ENCODE peak calls at places on chromosomes 13 and 19, in six cellular contexts. One of them, this sample, is unnamed.

GRCh38 chr13:32499538-32500210 is 38.9 kb downstream of the N4BP2L2 start:
- DNase-seq in K562: peak
- DNase-seq in suprapubic skin: no peak
- DNase-seq in stomach: no peak
- DNase-seq in tibial nerve: no peak
- DNase-seq in ovary: no peak
- DNase-seq in this sample: no peak

GRCh38 chr19:1318678-1319471 is 33.2 kb downstream of the EFNA2 start:
- DNase-seq in K562: no peak
- DNase-seq in suprapubic skin: no peak
- DNase-seq in stomach: no peak
- DNase-seq in tibial nerve: no peak
- DNase-seq in ovary: no peak
- DNase-seq in this sample: no peak

GRCh38 chr19:10699650-10700335 is 1.4 kb upstream of the QTRT1 start:
- DNase-seq in K562: peak
- DNase-seq in suprapubic skin: no peak
- DNase-seq in stomach: peak
- DNase-seq in tibial nerve: no peak
- DNase-seq in ovary: no peak
- DNase-seq in this sample: no peak

GRCh38 chr19:51948979-51949378 is 21.7 kb downstream of the ZNF613 start:
- DNase-seq in K562: no peak
- DNase-seq in suprapubic skin: no peak
- DNase-seq in stomach: no peak
- DNase-seq in tibial nerve: no peak
- DNase-seq in ovary: peak
- DNase-seq in this sample: peak

GRCh38 chr13:33610471-33611015 is 207.4 kb upstream of the RFC3 start:
- DNase-seq in K562: peak
- DNase-seq in suprapubic skin: no peak
- DNase-seq in stomach: no peak
- DNase-seq in tibial nerve: no peak
- DNase-seq in ovary: peak
- DNase-seq in this sample: no peak

GRCh38 chr19:39112338-39112890 is 13.2 kb upstream of the PAK4 start:
- DNase-seq in K562: no peak
- DNase-seq in suprapubic skin: no peak
- DNase-seq in stomach: no peak
- DNase-seq in tibial nerve: no peak
- DNase-seq in ovary: no peak
- DNase-seq in this sample: no peak

GRCh38 chr13:29849071-29849541 is 1.3 kb downstream of the UBL3 start:
- DNase-seq in K562: peak
- DNase-seq in suprapubic skin: no peak
- DNase-seq in stomach: no peak
- DNase-seq in tibial nerve: no peak
- DNase-seq in ovary: no peak
- DNase-seq in this sample: no peak

GRCh38 chr13:79392882-79393563 is 13.0 kb downstream of the RBM26 start:
- DNase-seq in K562: peak
- DNase-seq in suprapubic skin: no peak
- DNase-seq in stomach: no peak
- DNase-seq in tibial nerve: no peak
- DNase-seq in ovary: no peak
- DNase-seq in this sample: no peak

GRCh38 chr19:56477429-56478338 is 539 bp upstream of the ZNF667 start:
- DNase-seq in K562: peak
- DNase-seq in suprapubic skin: peak
- DNase-seq in stomach: peak
- DNase-seq in tibial nerve: peak
- DNase-seq in ovary: peak
- DNase-seq in this sample: peak

GRCh38 chr19:44113784-44114390 is 688 bp downstream of the ZNF225 start:
- DNase-seq in K562: peak
- DNase-seq in suprapubic skin: peak
- DNase-seq in stomach: no peak
- DNase-seq in tibial nerve: no peak
- DNase-seq in ovary: no peak
- DNase-seq in this sample: no peak

GRCh38 chr13:110540871-110541525 is 20.5 kb downstream of the RAB20 start:
- DNase-seq in K562: no peak
- DNase-seq in suprapubic skin: no peak
- DNase-seq in stomach: no peak
- DNase-seq in tibial nerve: no peak
- DNase-seq in ovary: no peak
- DNase-seq in this sample: no peak

GRCh38 chr19:1264801-1265610 is 4.1 kb upstream of the CIRBP start:
- DNase-seq in K562: peak
- DNase-seq in suprapubic skin: peak
- DNase-seq in stomach: peak
- DNase-seq in tibial nerve: no peak
- DNase-seq in ovary: peak
- DNase-seq in this sample: peak

GRCh38 chr13:22883961-22884360 is 296.8 kb upstream of the SGCG start:
- DNase-seq in K562: no peak
- DNase-seq in suprapubic skin: no peak
- DNase-seq in stomach: no peak
- DNase-seq in tibial nerve: no peak
- DNase-seq in ovary: no peak
- DNase-seq in this sample: peak

GRCh38 chr19:35178701-35179100 is 24.2 kb downstream of the FXYD5 start:
- DNase-seq in K562: no peak
- DNase-seq in suprapubic skin: no peak
- DNase-seq in stomach: no peak
- DNase-seq in tibial nerve: no peak
- DNase-seq in ovary: no peak
- DNase-seq in this sample: no peak

GRCh38 chr13:40665061-40665753 is 1.2 kb downstream of the FOXO1 start:
- DNase-seq in K562: peak
- DNase-seq in suprapubic skin: no peak
- DNase-seq in stomach: peak
- DNase-seq in tibial nerve: no peak
- DNase-seq in ovary: peak
- DNase-seq in this sample: peak

GRCh38 chr13:40665754-40666057 is 735 bp downstream of the FOXO1 start:
- DNase-seq in K562: no peak
- DNase-seq in suprapubic skin: no peak
- DNase-seq in stomach: no peak
- DNase-seq in tibial nerve: no peak
- DNase-seq in ovary: no peak
- DNase-seq in this sample: no peak

GRCh38 chr13:40666058-40666904 is at the start of gene FOXO1:
- DNase-seq in K562: peak
- DNase-seq in suprapubic skin: peak
- DNase-seq in stomach: peak
- DNase-seq in tibial nerve: peak
- DNase-seq in ovary: peak
- DNase-seq in this sample: peak

GRCh38 chr13:40662866-40663265 is 3.6 kb downstream of the FOXO1 start:
- DNase-seq in K562: no peak
- DNase-seq in suprapubic skin: no peak
- DNase-seq in stomach: no peak
- DNase-seq in tibial nerve: no peak
- DNase-seq in ovary: no peak
- DNase-seq in this sample: no peak

GRCh38 chr13:40664100-40665060 is 2.1 kb downstream of the FOXO1 start:
- DNase-seq in K562: peak
- DNase-seq in suprapubic skin: peak
- DNase-seq in stomach: peak
- DNase-seq in tibial nerve: peak
- DNase-seq in ovary: peak
- DNase-seq in this sample: peak
- TF ChIP-seq POLR2A in K562: no peak
- TF ChIP-seq POLR2A in suprapubic skin: peak
- TF ChIP-seq POLR2A in stomach: no peak
- TF ChIP-seq POLR2A in tibial nerve: peak
- TF ChIP-seq POLR2A in ovary: no peak
- TF ChIP-seq POLR2A in this sample: no peak

GRCh38 chr19:40597329-40597838 is 3.8 kb upstream of the LTBP4 start:
- DNase-seq in K562: no peak
- DNase-seq in suprapubic skin: no peak
- DNase-seq in stomach: no peak
- DNase-seq in tibial nerve: no peak
- DNase-seq in ovary: no peak
- DNase-seq in this sample: no peak

GRCh38 chr19:40592170-40592569 is 9.0 kb upstream of the LTBP4 start:
- DNase-seq in K562: peak
- DNase-seq in suprapubic skin: no peak
- DNase-seq in stomach: no peak
- DNase-seq in tibial nerve: no peak
- DNase-seq in ovary: no peak
- DNase-seq in this sample: no peak

GRCh38 chr19:40594657-40595077 is 6.5 kb upstream of the LTBP4 start:
- DNase-seq in K562: peak
- DNase-seq in suprapubic skin: no peak
- DNase-seq in stomach: no peak
- DNase-seq in tibial nerve: no peak
- DNase-seq in ovary: no peak
- DNase-seq in this sample: no peak

GRCh38 chr19:40596608-40597328 is 4.4 kb upstream of the LTBP4 start:
- DNase-seq in K562: peak
- DNase-seq in suprapubic skin: no peak
- DNase-seq in stomach: peak
- DNase-seq in tibial nerve: no peak
- DNase-seq in ovary: peak
- DNase-seq in this sample: peak

GRCh38 chr19:40594251-40594650 is 6.9 kb upstream of the LTBP4 start:
- DNase-seq in K562: no peak
- DNase-seq in suprapubic skin: no peak
- DNase-seq in stomach: no peak
- DNase-seq in tibial nerve: no peak
- DNase-seq in ovary: no peak
- DNase-seq in this sample: no peak
- H3K27ac ChIP-seq in K562: no peak
- H3K27ac ChIP-seq in suprapubic skin: no peak
- H3K27ac ChIP-seq in stomach: no peak
- H3K27ac ChIP-seq in tibial nerve: no peak
- H3K27ac ChIP-seq in ovary: no peak
- H3K27ac ChIP-seq in this sample: no peak

GRCh38 chr13:112648966-112649690 is 40.7 kb upstream of the ATP11A start:
- DNase-seq in K562: peak
- DNase-seq in suprapubic skin: no peak
- DNase-seq in stomach: peak
- DNase-seq in tibial nerve: no peak
- DNase-seq in ovary: no peak
- DNase-seq in this sample: peak

GRCh38 chr13:112648101-112648500 is 41.7 kb upstream of the ATP11A start:
- DNase-seq in K562: no peak
- DNase-seq in suprapubic skin: no peak
- DNase-seq in stomach: no peak
- DNase-seq in tibial nerve: no peak
- DNase-seq in ovary: no peak
- DNase-seq in this sample: no peak

GRCh38 chr13:112643759-112644459 is 45.9 kb upstream of the ATP11A start:
- DNase-seq in K562: no peak
- DNase-seq in suprapubic skin: no peak
- DNase-seq in stomach: peak
- DNase-seq in tibial nerve: no peak
- DNase-seq in ovary: no peak
- DNase-seq in this sample: peak

GRCh38 chr13:112645327-112645914 is 44.4 kb upstream of the ATP11A start:
- DNase-seq in K562: no peak
- DNase-seq in suprapubic skin: no peak
- DNase-seq in stomach: no peak
- DNase-seq in tibial nerve: no peak
- DNase-seq in ovary: no peak
- DNase-seq in this sample: peak

DNA sequence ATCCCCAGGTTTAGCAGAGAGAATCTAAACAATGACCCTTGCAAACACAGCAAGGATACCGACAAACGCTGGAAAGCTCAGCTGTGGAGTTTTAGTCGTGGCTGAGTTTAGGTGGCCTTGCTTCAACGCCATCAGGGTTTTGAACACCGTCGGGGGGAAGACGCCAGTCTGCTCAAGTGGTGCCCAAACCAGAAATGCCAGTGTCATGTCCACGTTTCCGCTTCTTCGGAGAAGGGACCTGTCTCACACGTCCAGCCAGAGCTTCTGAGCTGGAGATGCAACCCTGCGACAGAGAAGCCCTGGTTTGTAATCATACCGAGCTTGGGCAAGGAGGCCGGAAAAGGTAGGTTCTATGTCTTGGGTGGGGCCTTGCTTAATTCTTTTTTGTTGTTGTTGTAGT is 42.6 kb upstream of the ATP11A start:
- DNase-seq in K562: no peak
- DNase-seq in suprapubic skin: no peak
- DNase-seq in stomach: no peak
- DNase-seq in tibial nerve: no peak
- DNase-seq in ovary: no peak
- DNase-seq in this sample: no peak
- TF ChIP-seq EP300 in K562: no peak
- TF ChIP-seq EP300 in suprapubic skin: no peak
- TF ChIP-seq EP300 in stomach: no peak
- TF ChIP-seq EP300 in tibial nerve: no peak
- TF ChIP-seq EP300 in ovary: no peak
- TF ChIP-seq EP300 in this sample: no peak

GRCh38 chr13:99339736-99340392 is 32.7 kb upstream of the GPR183 start:
- DNase-seq in K562: peak
- DNase-seq in suprapubic skin: no peak
- DNase-seq in stomach: peak
- DNase-seq in tibial nerve: no peak
- DNase-seq in ovary: no peak
- DNase-seq in this sample: no peak
- TF ChIP-seq POLR2A in K562: no peak
- TF ChIP-seq POLR2A in suprapubic skin: no peak
- TF ChIP-seq POLR2A in stomach: no peak
- TF ChIP-seq POLR2A in tibial nerve: no peak
- TF ChIP-seq POLR2A in ovary: no peak
- TF ChIP-seq POLR2A in this sample: no peak

DNA sequence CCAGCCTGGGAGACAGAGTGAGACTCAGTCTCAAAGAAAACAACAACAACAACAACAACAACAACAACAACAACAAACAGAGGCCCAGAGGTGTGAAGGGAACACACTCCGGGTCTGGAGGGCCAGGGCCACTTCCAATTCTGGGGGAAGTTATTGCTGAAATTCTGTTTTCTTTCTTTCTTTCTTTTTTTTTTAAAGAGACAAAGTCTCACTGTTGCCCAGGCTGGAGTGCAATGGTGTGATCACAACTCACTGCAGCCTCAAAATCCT is 3.5 kb upstream of the CAPS start:
- DNase-seq in K562: no peak
- DNase-seq in suprapubic skin: no peak
- DNase-seq in stomach: no peak
- DNase-seq in tibial nerve: no peak
- DNase-seq in ovary: no peak
- DNase-seq in this sample: no peak
- H3K27ac ChIP-seq in K562: no peak
- H3K27ac ChIP-seq in suprapubic skin: no peak
- H3K27ac ChIP-seq in stomach: no peak
- H3K27ac ChIP-seq in tibial nerve: peak
- H3K27ac ChIP-seq in ovary: no peak
- H3K27ac ChIP-seq in this sample: no peak

DNA sequence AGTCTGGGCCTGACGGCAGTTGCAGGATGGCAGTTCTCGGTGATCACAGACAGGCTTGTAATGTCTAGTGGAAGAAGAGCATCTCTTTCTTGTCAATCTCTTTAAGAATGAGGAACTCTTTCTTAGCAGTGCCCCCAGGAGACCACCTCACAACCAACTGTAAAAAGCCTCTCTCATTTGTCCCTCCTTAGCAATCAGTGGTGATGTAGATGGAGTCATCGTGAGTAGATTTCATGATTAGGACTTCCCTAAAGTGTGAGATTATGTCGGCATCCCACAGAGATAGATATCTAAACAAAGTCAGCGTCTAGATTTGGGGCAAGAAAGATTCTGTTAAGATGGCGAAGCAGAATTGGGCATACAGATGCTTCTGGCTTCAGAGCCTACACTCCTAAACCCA is 5.6 kb upstream of the TNFSF13B start:
- DNase-seq in K562: no peak
- DNase-seq in suprapubic skin: no peak
- DNase-seq in stomach: no peak
- DNase-seq in tibial nerve: no peak
- DNase-seq in ovary: no peak
- DNase-seq in this sample: no peak
- TF ChIP-seq EP300 in K562: no peak
- TF ChIP-seq EP300 in suprapubic skin: no peak
- TF ChIP-seq EP300 in stomach: no peak
- TF ChIP-seq EP300 in tibial nerve: no peak
- TF ChIP-seq EP300 in ovary: no peak
- TF ChIP-seq EP300 in this sample: no peak